ENCODE peak calls at places on chromosomes 2 and 18, in four cellular contexts. One of them, this sample, is unnamed. For H3K9me3, the result is how much of the 10 kb centered on the place peaks cover.

GRCh38 chr2:38092196-38092902 is 16.4 kb upstream of the CYP1B1 start:
- DNase-seq in IMR-90: peak
- DNase-seq in lower lobe of right lung: no peak
- DNase-seq in esophagus muscularis mucosa: no peak
- DNase-seq in this sample: peak

GRCh38 chr2:47078541-47079482 is 76.3 kb downstream of the STPG4 start:
- DNase-seq in IMR-90: no peak
- DNase-seq in lower lobe of right lung: no peak
- DNase-seq in esophagus muscularis mucosa: no peak
- DNase-seq in this sample: no peak

GRCh38 chr2:27370026-27370815 is at the start of the genes EIF2B4 and SNX17:
- DNase-seq in IMR-90: peak
- DNase-seq in lower lobe of right lung: peak
- DNase-seq in esophagus muscularis mucosa: peak
- DNase-seq in this sample: peak

GRCh38 chr2:102094917-102095316 is 47.6 kb upstream of the IL1R1 start:
- DNase-seq in IMR-90: peak
- DNase-seq in lower lobe of right lung: no peak
- DNase-seq in esophagus muscularis mucosa: no peak
- DNase-seq in this sample: no peak

GRCh38 chr2:105388971-105389381 is 9.9 kb downstream of the FHL2 start:
- DNase-seq in IMR-90: peak
- DNase-seq in lower lobe of right lung: no peak
- DNase-seq in esophagus muscularis mucosa: no peak
- DNase-seq in this sample: no peak

GRCh38 chr2:71697106-71698010 is 244.0 kb downstream of the DYSF start:
- DNase-seq in IMR-90: no peak
- DNase-seq in lower lobe of right lung: no peak
- DNase-seq in esophagus muscularis mucosa: no peak
- DNase-seq in this sample: peak

GRCh38 chr2:120594856-120595685 is 140.6 kb upstream of the GLI2 start:
- DNase-seq in IMR-90: no peak
- DNase-seq in lower lobe of right lung: no peak
- DNase-seq in esophagus muscularis mucosa: no peak
- DNase-seq in this sample: no peak

GRCh38 chr18:63218472-63218871 is 101.1 kb downstream of the BCL2 start:
- DNase-seq in IMR-90: no peak
- DNase-seq in lower lobe of right lung: no peak
- DNase-seq in esophagus muscularis mucosa: no peak
- DNase-seq in this sample: no peak

GRCh38 chr2:202377308-202377736 is 1.2 kb downstream of the BMPR2 start:
- DNase-seq in IMR-90: peak
- DNase-seq in lower lobe of right lung: peak
- DNase-seq in esophagus muscularis mucosa: peak
- DNase-seq in this sample: peak

GRCh38 chr18:36706313-36706881 is 122.4 kb downstream of the TPGS2 start:
- DNase-seq in IMR-90: peak
- DNase-seq in lower lobe of right lung: no peak
- DNase-seq in esophagus muscularis mucosa: no peak
- DNase-seq in this sample: no peak

GRCh38 chr2:23791030-23791429 is 135.9 kb downstream of the ATAD2B start:
- DNase-seq in IMR-90: peak
- DNase-seq in lower lobe of right lung: no peak
- DNase-seq in esophagus muscularis mucosa: no peak
- DNase-seq in this sample: no peak

GRCh38 chr2:212548459-212548815 is 9.8 kb upstream of the ERBB4 start:
- DNase-seq in IMR-90: peak
- DNase-seq in lower lobe of right lung: no peak
- DNase-seq in esophagus muscularis mucosa: no peak
- DNase-seq in this sample: no peak

GRCh38 chr2:226813148-226813701 is 13.6 kb upstream of the IRS1 start:
- DNase-seq in IMR-90: no peak
- DNase-seq in lower lobe of right lung: no peak
- DNase-seq in esophagus muscularis mucosa: no peak
- DNase-seq in this sample: no peak

GRCh38 chr2:50885948-50886347 is 146.0 kb downstream of the NRXN1 start:
- DNase-seq in IMR-90: no peak
- DNase-seq in lower lobe of right lung: no peak
- DNase-seq in esophagus muscularis mucosa: no peak
- DNase-seq in this sample: no peak

GRCh38 chr2:88856409-88857135 is 165.1 kb downstream of the RPIA start:
- DNase-seq in IMR-90: no peak
- DNase-seq in lower lobe of right lung: no peak
- DNase-seq in esophagus muscularis mucosa: no peak
- DNase-seq in this sample: no peak

DNA sequence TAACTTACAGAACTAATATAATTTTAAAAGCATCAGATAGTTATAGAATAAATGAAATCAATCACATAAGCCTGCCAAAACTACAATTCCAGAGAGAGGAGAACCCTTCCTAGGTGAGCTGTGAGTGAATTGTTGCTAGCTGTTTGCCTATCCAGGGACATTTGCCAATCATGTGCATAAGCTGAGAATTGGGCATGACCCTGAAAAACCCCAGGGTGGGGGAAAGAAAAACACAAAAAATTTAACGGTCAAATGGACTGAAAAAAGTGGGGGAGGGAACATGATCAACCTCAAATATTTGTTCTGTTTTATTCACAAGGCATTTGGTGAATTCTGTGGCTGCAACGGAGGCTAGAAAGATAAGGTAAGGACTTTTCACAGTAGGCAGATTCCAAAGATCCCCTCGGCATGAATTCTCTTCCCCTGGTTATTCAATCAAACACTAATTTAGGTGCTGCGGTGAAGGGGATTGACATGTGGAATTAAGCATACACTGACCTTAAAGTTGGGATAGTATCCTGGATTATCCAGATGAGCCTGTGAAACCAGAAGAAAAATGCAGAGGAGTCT is 203.9 kb upstream of the RGPD4 start:
- DNase-seq in IMR-90: no peak
- DNase-seq in lower lobe of right lung: no peak
- DNase-seq in esophagus muscularis mucosa: no peak
- DNase-seq in this sample: no peak
- H3K9me3 ChIP-seq in IMR-90: under half
- H3K9me3 ChIP-seq in lower lobe of right lung: under half
- H3K9me3 ChIP-seq in esophagus muscularis mucosa: under half
- H3K9me3 ChIP-seq in this sample: under half

DNA sequence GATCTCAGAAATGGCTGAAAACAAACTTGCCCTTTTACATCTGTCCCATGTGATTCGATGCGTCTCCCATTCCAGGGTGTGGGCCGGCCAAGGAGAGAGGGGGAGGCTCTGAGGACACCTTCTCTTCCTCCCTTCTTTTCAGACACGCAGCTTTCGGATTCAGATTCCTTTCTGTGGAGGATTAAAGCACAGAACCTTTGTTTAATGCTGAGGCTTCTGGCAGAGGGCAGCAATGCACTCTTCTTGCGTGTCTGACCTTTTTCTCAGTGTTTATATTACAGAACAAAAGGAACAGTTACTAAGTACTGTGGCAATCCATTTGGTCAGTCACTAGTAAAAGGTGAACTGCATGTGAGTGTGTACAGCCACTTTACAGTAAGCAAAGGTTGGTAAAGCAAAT is 268.9 kb upstream of the CCDC68 start:
- DNase-seq in IMR-90: peak
- DNase-seq in lower lobe of right lung: no peak
- DNase-seq in esophagus muscularis mucosa: no peak
- DNase-seq in this sample: no peak
- H3K27ac ChIP-seq in IMR-90: peak
- H3K27ac ChIP-seq in lower lobe of right lung: no peak
- H3K27ac ChIP-seq in esophagus muscularis mucosa: peak
- H3K27ac ChIP-seq in this sample: no peak

GRCh38 chr2:9471212-9471611 is 3.1 kb upstream of the IAH1 start:
- DNase-seq in IMR-90: no peak
- DNase-seq in lower lobe of right lung: no peak
- DNase-seq in esophagus muscularis mucosa: no peak
- DNase-seq in this sample: no peak

GRCh38 chr2:9477914-9478313 is 3.6 kb downstream of the IAH1 start:
- DNase-seq in IMR-90: no peak
- DNase-seq in lower lobe of right lung: no peak
- DNase-seq in esophagus muscularis mucosa: no peak
- DNase-seq in this sample: no peak

GRCh38 chr2:9473308-9473984 is 905 bp upstream of the IAH1 start:
- DNase-seq in IMR-90: no peak
- DNase-seq in lower lobe of right lung: no peak
- DNase-seq in esophagus muscularis mucosa: no peak
- DNase-seq in this sample: no peak

GRCh38 chr2:9474361-9475117 is at the start of gene IAH1:
- DNase-seq in IMR-90: no peak
- DNase-seq in lower lobe of right lung: peak
- DNase-seq in esophagus muscularis mucosa: no peak
- DNase-seq in this sample: peak

DNA sequence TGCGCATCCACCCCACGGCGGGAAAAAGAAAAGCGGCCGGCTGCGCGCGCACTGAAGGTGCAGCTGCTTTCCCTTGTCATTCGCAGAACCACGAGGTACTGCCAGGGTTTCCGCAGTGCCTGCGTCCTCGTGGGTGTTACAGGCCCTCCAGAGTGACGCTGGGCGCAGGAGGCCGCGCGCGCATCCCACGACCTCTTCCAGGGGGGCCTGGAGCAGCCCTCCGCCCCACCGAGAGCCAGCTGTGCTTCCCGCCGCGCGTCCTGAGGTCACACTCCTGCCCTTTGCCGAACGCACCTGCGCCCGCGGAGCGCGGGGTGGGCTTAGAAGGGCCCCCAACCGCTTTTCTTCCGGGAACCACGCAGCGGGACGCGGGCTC is 378 bp upstream of the IAH1 start:
- DNase-seq in IMR-90: no peak
- DNase-seq in lower lobe of right lung: peak
- DNase-seq in esophagus muscularis mucosa: no peak
- DNase-seq in this sample: peak
- H3K4me3 ChIP-seq in IMR-90: peak
- H3K4me3 ChIP-seq in lower lobe of right lung: peak
- H3K4me3 ChIP-seq in esophagus muscularis mucosa: peak
- H3K4me3 ChIP-seq in this sample: peak

DNA sequence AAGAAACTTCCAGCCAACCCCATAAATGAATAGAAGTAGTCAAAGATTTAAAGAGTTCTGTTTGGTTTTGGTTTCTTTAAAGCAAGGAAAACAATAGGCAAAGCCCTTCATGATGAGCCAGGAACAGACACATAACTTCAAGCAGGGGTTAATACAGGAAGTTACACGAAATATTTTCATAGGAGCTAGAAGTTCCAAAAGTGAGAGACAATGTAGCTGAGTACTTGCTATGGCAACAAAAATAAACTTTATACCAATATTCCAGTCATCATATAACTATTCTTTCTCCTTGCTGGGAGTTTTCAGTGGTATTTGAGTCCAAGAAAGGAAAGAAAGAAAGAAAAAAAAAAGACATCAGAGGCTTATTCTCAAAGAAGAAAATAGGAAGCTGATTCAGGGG is 56.2 kb downstream of the COBLL1 start:
- DNase-seq in IMR-90: no peak
- DNase-seq in lower lobe of right lung: no peak
- DNase-seq in esophagus muscularis mucosa: no peak
- DNase-seq in this sample: no peak
- H3K9me3 ChIP-seq in IMR-90: under half
- H3K9me3 ChIP-seq in lower lobe of right lung: under half
- H3K9me3 ChIP-seq in esophagus muscularis mucosa: under half
- H3K9me3 ChIP-seq in this sample: under half

GRCh38 chr2:85889648-85890281 is 975 bp upstream of the ST3GAL5 start:
- DNase-seq in IMR-90: no peak
- DNase-seq in lower lobe of right lung: peak
- DNase-seq in esophagus muscularis mucosa: no peak
- DNase-seq in this sample: no peak
- H3K27ac ChIP-seq in IMR-90: peak
- H3K27ac ChIP-seq in lower lobe of right lung: peak
- H3K27ac ChIP-seq in esophagus muscularis mucosa: peak
- H3K27ac ChIP-seq in this sample: peak

GRCh38 chr2:12720752-12721151 is 4.0 kb downstream of the TRIB2 start:
- DNase-seq in IMR-90: no peak
- DNase-seq in lower lobe of right lung: no peak
- DNase-seq in esophagus muscularis mucosa: no peak
- DNase-seq in this sample: no peak

GRCh38 chr2:12720181-12720580 is 3.4 kb downstream of the TRIB2 start:
- DNase-seq in IMR-90: peak
- DNase-seq in lower lobe of right lung: no peak
- DNase-seq in esophagus muscularis mucosa: no peak
- DNase-seq in this sample: no peak

GRCh38 chr2:12721571-12722444 is 5.1 kb downstream of the TRIB2 start:
- DNase-seq in IMR-90: peak
- DNase-seq in lower lobe of right lung: no peak
- DNase-seq in esophagus muscularis mucosa: no peak
- DNase-seq in this sample: no peak

GRCh38 chr2:12723741-12724463 is 7.2 kb downstream of the TRIB2 start:
- DNase-seq in IMR-90: no peak
- DNase-seq in lower lobe of right lung: no peak
- DNase-seq in esophagus muscularis mucosa: no peak
- DNase-seq in this sample: no peak

DNA sequence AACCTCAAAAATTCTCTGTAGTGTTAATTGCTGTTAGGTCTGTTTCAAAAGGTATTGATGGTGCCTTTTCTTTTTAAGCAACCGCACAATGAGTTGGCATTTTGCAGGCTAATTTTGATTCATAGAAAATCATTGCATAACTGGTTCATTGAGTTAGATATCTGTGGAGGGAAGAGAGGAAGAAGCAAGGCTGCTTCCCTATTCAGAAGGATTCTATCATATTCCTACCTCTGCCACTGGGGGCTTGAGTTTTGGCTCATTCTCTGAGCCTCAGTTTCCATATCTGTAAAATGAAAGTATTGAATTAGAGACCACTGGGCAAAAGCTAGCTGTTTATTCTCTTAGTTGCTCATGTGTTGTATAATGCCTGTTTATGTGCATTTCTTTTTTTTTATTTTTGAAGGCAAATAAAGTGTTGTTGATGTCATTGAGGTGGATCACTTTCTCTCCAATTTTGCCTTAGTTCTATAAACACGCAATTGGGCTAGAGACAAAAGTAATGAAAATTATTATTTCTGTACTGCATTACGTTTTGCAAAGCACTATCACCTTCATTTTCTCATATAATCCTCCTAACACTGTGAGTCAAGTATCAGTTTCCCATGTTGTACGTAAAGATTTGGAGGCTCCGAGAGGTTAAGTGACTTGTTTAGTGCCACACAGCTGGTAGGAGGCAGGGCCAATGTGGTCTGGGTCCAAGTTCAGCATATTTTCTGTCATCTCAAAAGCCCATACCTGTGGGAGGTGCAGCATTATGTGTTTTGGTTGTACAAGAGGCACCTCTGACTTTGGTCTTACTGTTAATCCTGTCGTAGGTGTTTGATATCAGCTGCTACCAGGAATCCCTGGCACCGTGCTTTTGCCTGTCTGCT is 5.9 kb downstream of the TRIB2 start:
- DNase-seq in IMR-90: no peak
- DNase-seq in lower lobe of right lung: no peak
- DNase-seq in esophagus muscularis mucosa: no peak
- DNase-seq in this sample: no peak
- H3K4me3 ChIP-seq in IMR-90: no peak
- H3K4me3 ChIP-seq in lower lobe of right lung: peak
- H3K4me3 ChIP-seq in esophagus muscularis mucosa: peak
- H3K4me3 ChIP-seq in this sample: peak

This sample was measured in right cardiac atrium.